ENCODE peak calls at places on chromosomes 3 and 15, in nine cellular contexts. E is T-helper 2 cell, P is lung, D is AML-193, U is adipocyte, N is GM12891, M is head of caudate nucleus, V is BJ, W is spleen. S is an unnamed sample.

GRCh38 chr3:154142608-154143007 is 21.4 kb downstream of the ARHGEF26 start:
- DNase-seq in E (no peak), P (no peak), D (no peak), U (no peak), N (no peak), M (no peak), V (no peak), W (no peak), S (no peak)

GRCh38 chr3:3107181-3107580 is 3.0 kb downstream of the IL5RA start:
- DNase-seq in E (no peak), P (no peak), D (no peak), U (no peak), N (no peak), M (no peak), V (no peak), W (no peak), S (no peak)

GRCh38 chr3:127535901-127536817 is 54.4 kb downstream of the TPRA1 start:
- DNase-seq in E (no peak), P (no peak), D (no peak), U (no peak), N (no peak), M (peak; percentile 59), V (no peak), W (no peak), S (no peak)

GRCh38 chr3:17154941-17155340 is 270.2 kb downstream of the PLCL2 start:
- DNase-seq in E (no peak), P (no peak), D (no peak), U (no peak), N (no peak), M (no peak), V (no peak), W (no peak), S (no peak)

GRCh38 chr3:154862265-154862664 is 217.9 kb upstream of the MME start:
- DNase-seq in E (no peak), P (no peak), D (no peak), U (peak; percentile 28), N (no peak), M (no peak), V (peak; percentile 37), W (no peak), S (peak; percentile 51)

GRCh38 chr15:79887054-79887453 is 9.8 kb downstream of the MTHFS start:
- DNase-seq in E (no peak), P (no peak), D (no peak), U (no peak), N (no peak), M (no peak), V (no peak), W (no peak), S (no peak)

GRCh38 chr3:119559441-119559963 is at the start of gene CD80:
- DNase-seq in E (peak; percentile 90), P (peak; percentile 45), D (peak; percentile 94), U (peak; percentile 24), N (no peak), M (peak; percentile 28), V (no peak), W (peak; percentile 83), S (no peak)

GRCh38 chr3:50154840-50155490 is at the start of gene SEMA3F:
- DNase-seq in E (peak; percentile 74), P (peak; percentile 54), D (peak; percentile 33), U (peak; percentile 90), N (peak; percentile 98), M (no peak), V (no peak), W (peak; percentile 91), S (no peak)

GRCh38 chr3:111765136-111765535 is 93.9 kb upstream of the PHLDB2 start:
- DNase-seq in E (no peak), P (no peak), D (no peak), U (no peak), N (no peak), M (no peak), V (no peak), W (no peak), S (no peak)

GRCh38 chr3:68088216-68088615 is 433.8 kb upstream of the SUCLG2 start:
- DNase-seq in E (peak; percentile 57), P (no peak), D (no peak), U (no peak), N (no peak), M (no peak), V (no peak), W (no peak), S (no peak)

GRCh38 chr15:99911824-99912223 is 178.6 kb upstream of the LYSMD4 start:
- DNase-seq in E (no peak), P (no peak), D (no peak), U (peak; percentile 17), N (no peak), M (peak; percentile 22), V (no peak), W (no peak), S (no peak)

GRCh38 chr15:81475471-81475870 is 101.5 kb upstream of the TMC3 start:
- DNase-seq in E (no peak), P (no peak), D (no peak), U (no peak), N (no peak), M (no peak), V (no peak), W (no peak), S (no peak)

GRCh38 chr3:193794002-193794835 is 201.2 kb downstream of the OPA1 start:
- DNase-seq in E (no peak), P (no peak), D (no peak), U (no peak), N (no peak), M (no peak), V (no peak), W (no peak), S (no peak)

GRCh38 chr15:69338535-69339213 is 40.0 kb downstream of the PAQR5 start:
- DNase-seq in E (no peak), P (no peak), D (no peak), U (no peak), N (no peak), M (no peak), V (no peak), W (no peak), S (no peak)

GRCh38 chr3:15292765-15293522 is 39.4 kb downstream of the SH3BP5 start:
- DNase-seq in E (no peak), P (no peak), D (no peak), U (no peak), N (no peak), M (no peak), V (no peak), W (no peak), S (no peak)

GRCh38 chr15:27043770-27044169 is 72.8 kb downstream of the GABRG3 start:
- DNase-seq in E (no peak), P (no peak), D (no peak), U (no peak), N (no peak), M (no peak), V (no peak), W (no peak), S (no peak)

GRCh38 chr15:85754993-85755392 is 39.7 kb downstream of the KLHL25 start:
- DNase-seq in E (no peak), P (no peak), D (no peak), U (no peak), N (no peak), M (no peak), V (no peak), W (peak; percentile 45), S (no peak)

GRCh38 chr3:69251078-69251805 is 128.8 kb upstream of the LMOD3 start:
- DNase-seq in E (no peak), P (no peak), D (no peak), U (no peak), N (no peak), M (no peak), V (no peak), W (no peak), S (no peak)

GRCh38 chr3:107272885-107273284 is 104.4 kb upstream of the CCDC54 start:
- DNase-seq in E (no peak), P (no peak), D (no peak), U (no peak), N (no peak), M (no peak), V (no peak), W (no peak), S (no peak)

GRCh38 chr3:37882711-37883110 is 21.0 kb downstream of the CTDSPL start:
- DNase-seq in E (no peak), P (no peak), D (no peak), U (no peak), N (no peak), M (no peak), V (no peak), W (no peak), S (no peak)

GRCh38 chr15:50148362-50148963 is 29.4 kb upstream of the ATP8B4 start:
- DNase-seq in E (no peak), P (no peak), D (no peak), U (peak; percentile 52), N (no peak), M (no peak), V (no peak), W (no peak), S (peak; percentile 33)

GRCh38 chr3:8653800-8654408 is 9.3 kb upstream of the SSUH2 start:
- DNase-seq in E (no peak), P (no peak), D (no peak), U (no peak), N (no peak), M (no peak), V (no peak), W (no peak), S (no peak)

GRCh38 chr15:64251121-64251520 is 88.3 kb upstream of the PPIB start:
- DNase-seq in E (peak; percentile 89), P (no peak), D (no peak), U (peak; percentile 16), N (no peak), M (no peak), V (no peak), W (no peak), S (no peak)

GRCh38 chr3:18100126-18100525 is 325.0 kb downstream of the SATB1 start:
- DNase-seq in E (no peak), P (no peak), D (no peak), U (peak; percentile 25), N (no peak), M (no peak), V (no peak), W (no peak), S (no peak)

GRCh38 chr3:14224895-14225294 is 46.3 kb downstream of the LSM3 start:
- DNase-seq in E (no peak), P (no peak), D (no peak), U (peak; percentile 44), N (no peak), M (no peak), V (no peak), W (no peak), S (no peak)

GRCh38 chr3:133269393-133269792 is 130.5 kb upstream of the BFSP2 start:
- DNase-seq in E (no peak), P (no peak), D (no peak), U (no peak), N (no peak), M (no peak), V (no peak), W (no peak), S (no peak)

GRCh38 chr3:48125026-48125704 is 63.1 kb downstream of the CDC25A start:
- DNase-seq in E (no peak), P (no peak), D (no peak), U (peak; percentile 86), N (no peak), M (no peak), V (no peak), W (no peak), S (no peak)

GRCh38 chr3:50210510-50211367 is 5.7 kb downstream of the SLC38A3 start:
- DNase-seq in E (no peak), P (no peak), D (no peak), U (no peak), N (no peak), M (no peak), V (no peak), W (no peak), S (no peak)

GRCh38 chr3:117873236-117873635 is 1161.4 kb downstream of the IGSF11 start:
- DNase-seq in E (no peak), P (no peak), D (no peak), U (no peak), N (no peak), M (peak; percentile 28), V (no peak), W (no peak), S (no peak)

GRCh38 chr3:143784446-143784845 is 63.8 kb downstream of the SLC9A9 start:
- DNase-seq in E (no peak), P (no peak), D (no peak), U (no peak), N (no peak), M (no peak), V (no peak), W (no peak), S (no peak)

GRCh38 chr15:85543741-85544155 is 163.3 kb downstream of the AKAP13 start:
- DNase-seq in E (peak; percentile 81), P (peak; percentile 84), D (no peak), U (no peak), N (no peak), M (peak; percentile 20), V (no peak), W (peak; percentile 92), S (no peak)

S was measured in GM04503.